ENCODE peak calls at places on chromosomes 7 and 10, in six cellular contexts. T is coronary artery, P is epithelial cell of esophagus, R is GM12865, Q is A673, L is foreskin fibroblast. B is an unnamed sample.

GRCh38 chr10:43037942-43038782 is 38.7 kb upstream of the RET start:
- DNase-seq in R (no peak), P (no peak), Q (no peak), T (no peak), L (no peak), B (no peak)

GRCh38 chr10:133555521-133555920 is 9.9 kb downstream of the SYCE1 start:
- DNase-seq in L (no peak), T (no peak), P (no peak), R (no peak), Q (no peak), B (no peak)

GRCh38 chr10:100009283-100009792 is 409 bp downstream of the DNMBP start:
- DNase-seq in L (no peak), T (peak; percentile 74), Q (peak; percentile 75), P (peak; percentile 57), R (no peak), B (peak; percentile 53)

GRCh38 chr7:5657901-5658300 is 123.6 kb downstream of the RNF216 start:
- DNase-seq in L (peak; percentile 22), Q (no peak), R (no peak), P (peak; percentile 96), T (no peak), B (peak; percentile 73)

GRCh38 chr10:92692085-92692671 is 2.4 kb downstream of the HHEX start:
- DNase-seq in Q (no peak), T (no peak), L (no peak), P (no peak), R (no peak), B (no peak)

GRCh38 chr10:78624791-78625190 is 444.0 kb upstream of the ZMIZ1 start:
- DNase-seq in Q (no peak), P (no peak), R (no peak), L (no peak), T (peak; percentile 59), B (no peak)

GRCh38 chr10:102780246-102780645 is 36.5 kb downstream of the WBP1L start:
- DNase-seq in P (peak; percentile 86), T (no peak), L (peak; percentile 36), Q (no peak), R (no peak), B (peak; percentile 81)

GRCh38 chr10:87850742-87851205 is 12.6 kb downstream of the KLLN start:
- DNase-seq in R (peak; percentile 64), P (peak; percentile 76), L (peak; percentile 60), T (no peak), Q (peak; percentile 74), B (peak; percentile 72)

GRCh38 chr7:105010538-105011523 is 3.2 kb upstream of the KMT2E start:
- DNase-seq in Q (no peak), R (peak; percentile 51), P (peak; percentile 32), L (no peak), T (no peak), B (peak; percentile 30)

GRCh38 chr10:17607603-17608332 is 9.4 kb downstream of the HACD1 start:
- DNase-seq in T (no peak), L (peak; percentile 40), R (peak; percentile 58), P (peak; percentile 68), Q (peak; percentile 74), B (peak; percentile 70)

GRCh38 chr7:44112231-44112996 is 8.3 kb downstream of the AEBP1 start:
- DNase-seq in L (no peak), R (no peak), P (no peak), T (no peak), Q (no peak), B (no peak)

GRCh38 chr7:79434867-79435266 is 18.6 kb downstream of the MAGI2 start:
- DNase-seq in R (no peak), L (peak; percentile 53), T (no peak), P (no peak), Q (no peak), B (no peak)

GRCh38 chr10:86664370-86665217 is 3.7 kb upstream of the LDB3 start:
- DNase-seq in R (no peak), P (no peak), Q (no peak), L (no peak), T (no peak), B (no peak)

GRCh38 chr7:44183386-44183785 is 5.9 kb downstream of the GCK start:
- DNase-seq in T (no peak), Q (no peak), L (no peak), P (no peak), R (no peak), B (no peak)

GRCh38 chr10:99234067-99234738 is 1.4 kb downstream of the HPSE2 start:
- DNase-seq in L (peak; percentile 55), Q (peak; percentile 37), P (peak; percentile 51), R (peak; percentile 87), T (no peak), B (no peak)

GRCh38 chr10:105921348-105921747 is 1243.2 kb downstream of the SORCS1 start:
- DNase-seq in T (no peak), Q (no peak), P (no peak), L (no peak), R (no peak), B (no peak)

GRCh38 chr7:120941064-120941463 is 9.5 kb upstream of the ING3 start:
- DNase-seq in L (no peak), P (peak; percentile 19), T (no peak), R (no peak), Q (peak; percentile 29), B (peak; percentile 16)

GRCh38 chr10:99339077-99339476 is 9.9 kb downstream of the CNNM1 start:
- DNase-seq in L (no peak), T (no peak), P (peak; percentile 44), Q (no peak), R (no peak), B (no peak)

GRCh38 chr10:11345224-11346054 is 266.0 kb downstream of the USP6NL start:
- DNase-seq in L (peak; percentile 4), Q (peak; percentile 9), P (peak; percentile 87), R (peak; percentile 60), T (no peak), B (peak; percentile 21)
- TF ChIP-seq CTCF in L (no peak), Q (no peak), P (peak; percentile 54), R (peak; percentile 26), T (no peak), B (no peak)

DNA sequence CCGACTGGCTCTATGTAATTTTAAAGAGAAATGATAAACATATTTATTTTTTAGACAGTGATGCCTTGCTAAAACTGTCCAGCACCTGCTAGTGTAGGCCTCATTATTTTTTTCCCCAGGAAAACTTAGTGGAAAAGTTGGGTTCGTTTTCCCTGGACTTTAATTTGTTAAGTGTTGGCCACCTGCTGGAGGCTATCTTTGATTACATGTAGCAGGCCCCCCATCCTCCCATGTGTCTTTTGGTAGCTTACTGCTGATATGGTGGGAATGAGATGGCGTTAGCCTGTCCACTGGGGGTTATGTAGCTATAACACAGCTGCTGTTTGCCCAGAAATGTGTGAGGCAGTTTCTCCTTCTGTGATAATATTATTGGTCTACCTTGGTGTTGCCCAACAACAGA is 265.0 kb downstream of the SORCS3 start:
- DNase-seq in R (no peak), Q (no peak), L (no peak), P (no peak), T (no peak), B (no peak)
- TF ChIP-seq CTCF in R (no peak), Q (no peak), L (no peak), P (no peak), T (no peak), B (peak; percentile 9)

DNA sequence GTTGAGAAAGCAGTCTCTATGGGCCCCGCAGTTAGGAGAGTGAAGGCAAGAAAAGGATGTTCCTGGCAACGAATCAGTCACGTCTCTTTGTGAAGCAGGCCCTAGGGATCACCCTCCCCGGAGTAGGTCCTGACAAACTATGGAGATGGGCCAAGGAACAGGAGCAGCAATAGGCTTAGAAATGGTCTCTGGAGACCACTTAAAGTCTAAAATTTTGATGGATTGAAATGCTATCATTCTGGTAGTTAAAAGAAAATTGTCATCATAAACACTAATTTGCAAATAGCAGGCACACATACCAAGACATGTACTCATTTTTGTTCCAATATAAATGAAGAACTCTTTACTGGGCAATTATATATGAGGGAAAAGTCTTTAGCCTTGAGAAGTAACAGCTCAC is 123.5 kb downstream of the ITGB8 start:
- DNase-seq in L (no peak), T (no peak), R (no peak), P (no peak), Q (peak; percentile 72), B (no peak)
- TF ChIP-seq CTCF in L (no peak), T (no peak), R (no peak), P (no peak), Q (no peak), B (no peak)

DNA sequence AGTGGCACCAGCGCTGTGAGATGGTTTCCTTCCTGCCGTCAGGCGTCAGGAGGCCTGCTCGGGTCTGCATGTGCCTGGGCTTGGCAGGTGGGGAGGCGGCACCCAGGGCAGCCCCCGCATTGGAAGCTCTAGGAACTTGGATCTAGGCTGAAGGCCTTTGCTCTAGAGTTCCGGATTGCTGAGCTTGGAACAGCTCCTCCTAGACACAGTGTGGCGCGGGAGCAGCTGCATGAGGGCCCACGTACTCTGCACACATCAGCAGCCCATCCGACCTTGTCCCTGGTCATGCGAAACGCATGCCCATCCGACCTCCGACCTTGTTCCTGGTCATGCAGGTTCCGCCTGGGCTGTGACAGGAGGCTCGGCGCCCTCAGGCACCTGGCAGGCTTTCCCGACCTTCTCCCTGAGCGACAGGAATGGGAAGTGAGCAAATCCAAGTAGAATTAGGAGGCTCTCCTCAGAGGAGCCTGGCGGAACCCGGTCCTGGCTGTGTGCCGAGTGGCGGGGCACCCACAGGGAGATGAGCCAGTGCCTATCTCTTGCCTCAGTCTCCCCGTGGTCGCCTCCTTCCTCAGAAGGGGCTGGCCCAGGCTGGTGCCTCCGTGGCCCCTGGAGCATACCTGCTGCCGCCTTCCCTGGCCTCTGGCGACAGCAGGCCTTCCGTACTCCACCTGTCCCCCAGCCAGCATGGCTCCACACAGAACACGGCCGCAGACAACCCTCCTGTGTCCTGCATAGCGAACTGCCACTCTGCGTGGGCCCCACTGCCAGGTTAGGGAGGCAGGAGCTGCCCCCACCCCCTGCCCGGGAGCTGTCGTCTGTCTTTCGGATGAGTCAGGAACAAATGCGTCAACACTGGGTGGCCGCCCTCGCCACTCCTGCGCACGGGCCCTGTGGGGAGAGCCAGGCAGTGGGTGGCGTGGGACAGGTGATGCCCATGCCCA is 12.0 kb downstream of the GET4 start:
- DNase-seq in Q (no peak), L (no peak), P (no peak), T (no peak), R (no peak), B (no peak)
- TF ChIP-seq CTCF in Q (no peak), L (no peak), P (no peak), T (no peak), R (no peak), B (no peak)